ENCODE peak calls at places on chromosomes 2 and 18, in five cellular contexts. M, T, O, E and N are unnamed samples.

GRCh38 chr18:68520406-68521075 is 194.4 kb downstream of the TMX3 start:
- DNase-seq in M (no peak), T (peak), O (peak), E (no peak), N (no peak)

GRCh38 chr2:240833724-240834285 is 13.8 kb upstream of the KIF1A start:
- DNase-seq in M (no peak), T (no peak), O (no peak), E (no peak), N (no peak)

GRCh38 chr2:145012806-145013205 is 492.9 kb upstream of the ZEB2 start:
- DNase-seq in M (no peak), T (no peak), O (no peak), E (no peak), N (no peak)

GRCh38 chr2:226130192-226130591 is 669.4 kb downstream of the IRS1 start:
- DNase-seq in M (no peak), T (no peak), O (no peak), E (no peak), N (no peak)

GRCh38 chr18:66872277-66872676 is 268.4 kb upstream of the CDH19 start:
- DNase-seq in M (no peak), T (no peak), O (peak), E (no peak), N (no peak)

GRCh38 chr2:217076651-217077232 is 216.9 kb upstream of the TNP1 start:
- DNase-seq in M (no peak), T (no peak), O (no peak), E (no peak), N (no peak)

GRCh38 chr2:21276163-21276562 is 152.4 kb downstream of the TDRD15 start:
- DNase-seq in M (no peak), T (no peak), O (no peak), E (no peak), N (no peak)

GRCh38 chr2:55954306-55955035 is 30.9 kb upstream of the EFEMP1 start:
- DNase-seq in M (no peak), T (no peak), O (peak), E (no peak), N (no peak)

GRCh38 chr2:23692901-23693605 is 233.9 kb downstream of the ATAD2B start:
- DNase-seq in M (no peak), T (no peak), O (no peak), E (no peak), N (no peak)

GRCh38 chr2:180048256-180048655 is 41.2 kb upstream of the CWC22 start:
- DNase-seq in M (no peak), T (no peak), O (peak), E (no peak), N (no peak)

GRCh38 chr2:79670198-79670597 is 157.3 kb downstream of the CTNNA2 start:
- DNase-seq in M (no peak), T (no peak), O (no peak), E (no peak), N (no peak)

GRCh38 chr2:232342635-232343565 is 35.7 kb upstream of the ALPP start:
- DNase-seq in M (no peak), T (no peak), O (no peak), E (no peak), N (no peak)

GRCh38 chr18:49721981-49722380 is 91.4 kb downstream of the ACAA2 start:
- DNase-seq in M (no peak), T (no peak), O (peak), E (no peak), N (no peak)

GRCh38 chr2:70670626-70671025 is 97.4 kb downstream of the ADD2 start:
- DNase-seq in M (no peak), T (no peak), O (no peak), E (no peak), N (no peak)

GRCh38 chr2:236967499-236967783 is 118.2 kb upstream of the COPS8 start:
- DNase-seq in M (no peak), T (no peak), O (no peak), E (no peak), N (no peak)

GRCh38 chr18:23257686-23258565 is 122.6 kb downstream of the CABLES1 start:
- DNase-seq in M (no peak), T (no peak), O (peak), E (no peak), N (no peak)

GRCh38 chr2:20488136-20488705 is 41.3 kb downstream of the RHOB start:
- DNase-seq in M (no peak), T (no peak), O (no peak), E (no peak), N (no peak)

GRCh38 chr18:77803024-77803423 is 553.4 kb downstream of the GALR1 start:
- DNase-seq in M (no peak), T (no peak), O (no peak), E (no peak), N (no peak)

GRCh38 chr18:52334896-52335295 is 5.1 kb upstream of the DCC start:
- DNase-seq in M (no peak), T (peak), O (peak), E (no peak), N (no peak)

GRCh38 chr2:151374426-151374825 is 17.0 kb downstream of the TNFAIP6 start:
- DNase-seq in M (no peak), T (peak), O (peak), E (no peak), N (peak)

GRCh38 chr18:52484977-52485376 is 145.0 kb downstream of the DCC start:
- DNase-seq in M (no peak), T (peak), O (no peak), E (no peak), N (no peak)

GRCh38 chr2:129748653-129749052 is 230.8 kb upstream of the RAB6C start:
- DNase-seq in M (no peak), T (no peak), O (no peak), E (no peak), N (no peak)

GRCh38 chr2:101307503-101307902 is 998 bp downstream of the RNF149 start:
- DNase-seq in M (no peak), T (no peak), O (peak), E (peak), N (no peak)

GRCh38 chr18:36460854-36461253 is 163.3 kb downstream of the FHOD3 start:
- DNase-seq in M (no peak), T (no peak), O (no peak), E (no peak), N (no peak)

GRCh38 chr2:165803123-165803760 is 9.2 kb upstream of the GALNT3 start:
- DNase-seq in M (no peak), T (no peak), O (peak), E (no peak), N (no peak)

GRCh38 chr2:112153501-112153900 is 15.3 kb downstream of the FBLN7 start:
- DNase-seq in M (no peak), T (no peak), O (no peak), E (no peak), N (no peak)

GRCh38 chr2:206204710-206205109 is 45.0 kb downstream of the EEF1B2 start:
- DNase-seq in M (no peak), T (no peak), O (no peak), E (no peak), N (no peak)

GRCh38 chr2:223487447-223487846 is 114.7 kb downstream of the SCG2 start:
- DNase-seq in M (no peak), T (no peak), O (no peak), E (no peak), N (no peak)

GRCh38 chr2:15539999-15540398 is 21.1 kb downstream of the NBAS start:
- DNase-seq in M (no peak), T (no peak), O (no peak), E (no peak), N (no peak)

GRCh38 chr2:187529977-187530721 is 24.1 kb downstream of the TFPI start:
- DNase-seq in M (no peak), T (no peak), O (peak), E (no peak), N (no peak)

GRCh38 chr2:107414376-107414775 is 412.3 kb upstream of the RGPD4 start:
- DNase-seq in M (no peak), T (no peak), O (peak), E (no peak), N (no peak)

GRCh38 chr2:191617589-191617988 is 60.3 kb upstream of the NABP1 start:
- DNase-seq in M (peak), T (no peak), O (no peak), E (no peak), N (peak)

GRCh38 chr2:204108301-204108700 is 171.7 kb downstream of the ICOS start:
- DNase-seq in M (peak), T (no peak), O (peak), E (peak), N (no peak)

GRCh38 chr2:149166958-149167810 is 128.7 kb downstream of the LYPD6B start:
- DNase-seq in M (peak), T (no peak), O (no peak), E (no peak), N (peak)

GRCh38 chr2:177234267-177234666 is 21.7 kb downstream of the HNRNPA3 start:
- DNase-seq in M (no peak), T (no peak), O (no peak), E (no peak), N (no peak)

GRCh38 chr2:148218326-148219075 is 197.6 kb downstream of the MBD5 start:
- DNase-seq in M (no peak), T (no peak), O (peak), E (no peak), N (no peak)

GRCh38 chr2:232815569-232815968 is 39.2 kb upstream of the KCNJ13 start:
- DNase-seq in M (no peak), T (no peak), O (no peak), E (no peak), N (no peak)

DNA sequence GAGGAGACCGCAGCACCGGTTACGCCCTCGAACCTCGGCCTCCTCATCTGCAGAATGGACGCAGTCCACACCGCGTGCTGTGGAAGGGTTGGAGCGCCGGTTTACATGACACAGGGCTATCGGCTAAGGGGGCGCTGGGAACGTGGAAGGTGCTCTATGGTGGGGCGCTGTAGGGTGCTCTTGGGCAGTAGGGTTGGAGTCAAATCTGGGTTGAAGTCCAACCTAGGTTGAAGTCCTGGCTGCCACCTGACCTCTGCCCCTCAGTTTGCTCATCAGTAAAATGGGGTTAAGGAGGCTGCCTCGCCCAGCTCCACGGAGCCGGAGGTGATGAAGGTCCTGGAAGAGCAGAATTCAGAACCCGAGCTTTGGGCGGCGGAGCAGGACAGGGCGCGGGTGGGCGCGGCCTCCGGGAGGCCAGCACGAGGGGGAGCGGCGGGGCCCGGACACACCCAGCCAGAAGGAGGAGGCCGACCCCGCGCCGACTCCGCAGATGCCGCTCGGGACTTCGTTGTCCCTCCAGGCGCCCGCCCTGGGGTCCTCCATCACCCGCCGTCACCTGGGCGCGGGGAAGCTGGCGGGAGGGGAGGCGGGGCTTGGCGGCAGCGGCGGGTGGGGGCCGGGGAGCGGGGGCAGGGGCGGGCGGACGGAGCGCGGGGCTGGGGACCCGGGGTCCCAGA is 561 bp upstream of the GAREM2 start:
- DNase-seq in M (no peak), T (no peak), O (no peak), E (no peak), N (no peak)
- H3K4me3 ChIP-seq in M (no peak), T (no peak), O (no peak), E (peak), N (no peak)

DNA sequence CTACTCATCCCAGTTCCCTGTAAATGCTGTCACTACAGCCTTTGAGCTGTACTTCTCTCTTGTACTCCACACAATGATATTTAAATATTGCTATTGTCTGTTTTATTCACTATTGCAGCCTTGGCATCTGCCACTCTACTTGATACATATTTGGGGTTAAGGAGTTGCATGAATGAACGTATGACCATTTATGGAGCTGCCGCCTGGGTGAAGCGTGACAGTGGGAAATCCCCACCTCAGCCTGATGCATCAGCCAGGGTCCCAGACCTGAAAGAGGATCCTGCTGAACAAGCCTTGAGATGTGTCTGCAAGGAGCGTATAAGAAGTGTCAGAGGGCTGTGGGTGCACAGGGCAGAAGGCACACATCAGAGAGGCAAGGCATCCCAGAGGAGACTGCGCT is 39.1 kb downstream of the MRPL35 start:
- DNase-seq in M (peak), T (no peak), O (no peak), E (no peak), N (peak)
- H3K4me3 ChIP-seq in M (no peak), T (no peak), O (no peak), E (no peak), N (no peak)

DNA sequence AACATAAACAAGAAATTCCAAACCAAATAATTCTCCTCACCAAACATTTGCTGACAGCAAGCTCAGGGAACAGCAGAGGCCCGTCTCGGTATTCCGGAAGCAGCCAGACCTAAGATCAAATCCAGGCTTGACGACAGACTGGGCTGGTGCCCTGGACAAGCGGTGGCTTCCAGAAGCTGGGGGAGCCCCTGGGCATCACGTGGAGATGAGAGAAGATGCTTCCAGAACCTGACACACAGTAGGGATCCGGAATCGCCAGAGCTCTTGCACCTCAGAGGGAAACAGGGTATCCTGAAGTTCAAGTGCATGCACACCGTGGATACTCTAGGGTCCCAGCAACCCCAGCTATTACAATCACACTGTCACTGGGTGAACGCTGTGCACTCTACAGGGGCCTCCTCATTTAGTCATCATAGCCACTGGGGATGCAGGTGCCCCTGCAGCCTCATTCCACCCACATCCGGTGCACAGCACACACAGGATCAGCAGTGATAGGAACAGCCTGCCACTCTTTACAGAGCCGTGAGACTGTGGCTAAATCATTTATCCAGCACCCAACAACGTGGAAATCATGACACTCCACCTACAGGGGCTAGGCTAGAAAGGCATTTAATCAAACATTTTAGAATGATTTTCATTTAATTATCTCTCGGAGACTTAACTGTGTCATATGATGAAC is 102.6 kb downstream of the HDAC4 start:
- DNase-seq in M (peak), T (no peak), O (no peak), E (peak), N (no peak)
- H3K4me3 ChIP-seq in M (peak), T (no peak), O (no peak), E (no peak), N (no peak)

GRCh38 chr2:202717598-202718310 is 83.0 kb downstream of the FAM117B start:
- DNase-seq in M (no peak), T (no peak), O (no peak), E (no peak), N (no peak)

GRCh38 chr2:202720226-202720625 is 85.5 kb downstream of the FAM117B start:
- DNase-seq in M (no peak), T (no peak), O (no peak), E (no peak), N (no peak)

GRCh38 chr2:202716953-202717597 is 82.3 kb downstream of the FAM117B start:
- DNase-seq in M (no peak), T (no peak), O (no peak), E (no peak), N (no peak)

GRCh38 chr2:202718614-202719013 is 83.8 kb downstream of the FAM117B start:
- DNase-seq in M (no peak), T (peak), O (peak), E (no peak), N (no peak)

GRCh38 chr2:202716114-202716718 is 81.4 kb downstream of the FAM117B start:
- DNase-seq in M (no peak), T (no peak), O (peak), E (no peak), N (no peak)
- H3K4me3 ChIP-seq in M (no peak), T (no peak), O (no peak), E (no peak), N (no peak)

GRCh38 chr2:44705356-44705755 is 236.1 kb upstream of the SIX3 start:
- DNase-seq in M (no peak), T (no peak), O (no peak), E (no peak), N (no peak)

GRCh38 chr2:44708646-44709000 is 232.9 kb upstream of the SIX3 start:
- DNase-seq in M (no peak), T (no peak), O (no peak), E (no peak), N (no peak)

GRCh38 chr2:44705851-44706555 is 235.5 kb upstream of the SIX3 start:
- DNase-seq in M (no peak), T (no peak), O (no peak), E (no peak), N (no peak)

GRCh38 chr2:44706584-44707553 is 234.6 kb upstream of the SIX3 start:
- DNase-seq in M (no peak), T (no peak), O (no peak), E (no peak), N (no peak)

DNA sequence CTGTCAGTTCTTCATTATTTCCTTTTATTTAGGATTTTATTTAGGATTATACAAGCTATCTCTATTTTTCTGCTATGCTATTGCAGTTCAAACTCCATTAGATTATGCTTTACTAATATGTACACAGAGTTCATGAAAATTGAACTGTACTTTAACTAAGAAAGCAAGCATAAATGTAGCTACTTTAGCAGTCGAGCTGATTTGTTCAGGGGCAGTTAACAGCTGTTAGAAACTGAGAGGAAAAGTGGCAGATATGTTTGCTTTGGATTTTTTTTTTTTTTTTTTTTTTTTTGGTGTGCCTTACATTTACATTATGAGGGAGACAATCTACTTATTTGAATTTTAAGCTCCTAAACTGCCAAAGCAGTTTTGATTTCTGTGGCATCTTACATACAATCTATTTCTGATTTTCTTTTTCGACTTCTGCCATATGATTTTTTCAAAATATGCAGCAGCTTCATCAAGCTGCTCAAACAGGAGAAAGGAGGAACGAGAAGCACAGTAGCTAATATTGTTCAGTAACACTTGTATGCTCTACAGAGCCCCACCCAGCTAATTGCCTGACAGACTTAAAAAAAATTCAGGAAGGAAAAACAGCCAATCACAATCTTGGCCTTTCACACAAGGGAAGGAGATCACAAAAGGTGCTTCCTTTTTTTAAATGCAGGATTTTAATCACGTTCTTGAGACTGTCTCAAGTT is 233.4 kb upstream of the SIX3 start:
- DNase-seq in M (no peak), T (no peak), O (no peak), E (no peak), N (peak)
- H3K4me3 ChIP-seq in M (no peak), T (no peak), O (no peak), E (no peak), N (no peak)

GRCh38 chr2:16666453-16666801 is 793 bp upstream of the CYRIA start:
- DNase-seq in M (peak), T (no peak), O (peak), E (no peak), N (no peak)
- H3K4me3 ChIP-seq in M (no peak), T (no peak), O (no peak), E (peak), N (no peak)